ENCODE peak calls at places on chromosomes 2 and 18, in eight cellular contexts. One of them, this sample, is unnamed.

GRCh38 chr2:98710709-98711108 is 20.2 kb downstream of the MGAT4A start:
- DNase-seq in ovary: no peak
- DNase-seq in body of pancreas: no peak
- DNase-seq in heart left ventricle: no peak
- DNase-seq in lower leg skin: no peak
- DNase-seq in Peyer's patch: no peak
- DNase-seq in transverse colon: no peak
- DNase-seq in H54: no peak
- DNase-seq in this sample: no peak

GRCh38 chr2:11499081-11499743 is 33.3 kb upstream of the E2F6 start:
- DNase-seq in ovary: no peak
- DNase-seq in body of pancreas: no peak
- DNase-seq in heart left ventricle: no peak
- DNase-seq in lower leg skin: no peak
- DNase-seq in Peyer's patch: no peak
- DNase-seq in transverse colon: no peak
- DNase-seq in H54: no peak
- DNase-seq in this sample: no peak

GRCh38 chr2:44964704-44965343 is 23.3 kb downstream of the SIX3 start:
- DNase-seq in ovary: no peak
- DNase-seq in body of pancreas: no peak
- DNase-seq in heart left ventricle: no peak
- DNase-seq in lower leg skin: no peak
- DNase-seq in Peyer's patch: no peak
- DNase-seq in transverse colon: no peak
- DNase-seq in H54: no peak
- DNase-seq in this sample: peak

GRCh38 chr2:97707428-97708380 is 5.7 kb upstream of the ZAP70 start:
- DNase-seq in ovary: peak
- DNase-seq in body of pancreas: no peak
- DNase-seq in heart left ventricle: no peak
- DNase-seq in lower leg skin: peak
- DNase-seq in Peyer's patch: peak
- DNase-seq in transverse colon: peak
- DNase-seq in H54: no peak
- DNase-seq in this sample: no peak

GRCh38 chr2:190979906-190980629 is 33.9 kb downstream of the STAT1 start:
- DNase-seq in ovary: peak
- DNase-seq in body of pancreas: peak
- DNase-seq in heart left ventricle: peak
- DNase-seq in lower leg skin: peak
- DNase-seq in Peyer's patch: no peak
- DNase-seq in transverse colon: peak
- DNase-seq in H54: no peak
- DNase-seq in this sample: no peak

GRCh38 chr2:29247336-29247914 is 132.2 kb downstream of the CLIP4 start:
- DNase-seq in ovary: no peak
- DNase-seq in body of pancreas: no peak
- DNase-seq in heart left ventricle: no peak
- DNase-seq in lower leg skin: no peak
- DNase-seq in Peyer's patch: no peak
- DNase-seq in transverse colon: no peak
- DNase-seq in H54: no peak
- DNase-seq in this sample: no peak

GRCh38 chr18:3060667-3061580 is 48.0 kb upstream of the LPIN2 start:
- DNase-seq in ovary: no peak
- DNase-seq in body of pancreas: no peak
- DNase-seq in heart left ventricle: peak
- DNase-seq in lower leg skin: no peak
- DNase-seq in Peyer's patch: no peak
- DNase-seq in transverse colon: no peak
- DNase-seq in H54: no peak
- DNase-seq in this sample: no peak

GRCh38 chr18:50203801-50204604 is 9.1 kb upstream of the MYO5B start:
- DNase-seq in ovary: no peak
- DNase-seq in body of pancreas: peak
- DNase-seq in heart left ventricle: no peak
- DNase-seq in lower leg skin: no peak
- DNase-seq in Peyer's patch: peak
- DNase-seq in transverse colon: peak
- DNase-seq in H54: peak
- DNase-seq in this sample: no peak

GRCh38 chr2:127486247-127486912 is 39.9 kb downstream of the IWS1 start:
- DNase-seq in ovary: no peak
- DNase-seq in body of pancreas: no peak
- DNase-seq in heart left ventricle: no peak
- DNase-seq in lower leg skin: no peak
- DNase-seq in Peyer's patch: no peak
- DNase-seq in transverse colon: no peak
- DNase-seq in H54: no peak
- DNase-seq in this sample: no peak

GRCh38 chr2:195202163-195202845 is 454.7 kb upstream of the SLC39A10 start:
- DNase-seq in ovary: no peak
- DNase-seq in body of pancreas: no peak
- DNase-seq in heart left ventricle: no peak
- DNase-seq in lower leg skin: no peak
- DNase-seq in Peyer's patch: no peak
- DNase-seq in transverse colon: no peak
- DNase-seq in H54: peak
- DNase-seq in this sample: no peak

GRCh38 chr18:36492604-36493329 is 195.3 kb downstream of the FHOD3 start:
- DNase-seq in ovary: no peak
- DNase-seq in body of pancreas: no peak
- DNase-seq in heart left ventricle: no peak
- DNase-seq in lower leg skin: no peak
- DNase-seq in Peyer's patch: no peak
- DNase-seq in transverse colon: no peak
- DNase-seq in H54: no peak
- DNase-seq in this sample: no peak

GRCh38 chr2:152471013-152471412 is 136.0 kb downstream of the FMNL2 start:
- DNase-seq in ovary: no peak
- DNase-seq in body of pancreas: no peak
- DNase-seq in heart left ventricle: no peak
- DNase-seq in lower leg skin: no peak
- DNase-seq in Peyer's patch: no peak
- DNase-seq in transverse colon: no peak
- DNase-seq in H54: no peak
- DNase-seq in this sample: no peak

GRCh38 chr2:27442282-27442980 is at the start of gene KRTCAP3:
- DNase-seq in ovary: peak
- DNase-seq in body of pancreas: peak
- DNase-seq in heart left ventricle: no peak
- DNase-seq in lower leg skin: no peak
- DNase-seq in Peyer's patch: peak
- DNase-seq in transverse colon: peak
- DNase-seq in H54: no peak
- DNase-seq in this sample: no peak

GRCh38 chr2:237161239-237161638 is 75.5 kb downstream of the COPS8 start:
- DNase-seq in ovary: no peak
- DNase-seq in body of pancreas: no peak
- DNase-seq in heart left ventricle: peak
- DNase-seq in lower leg skin: peak
- DNase-seq in Peyer's patch: no peak
- DNase-seq in transverse colon: no peak
- DNase-seq in H54: no peak
- DNase-seq in this sample: no peak

GRCh38 chr2:240623531-240624010 is 1.7 kb upstream of the GPR35 start:
- DNase-seq in ovary: peak
- DNase-seq in body of pancreas: no peak
- DNase-seq in heart left ventricle: peak
- DNase-seq in lower leg skin: peak
- DNase-seq in Peyer's patch: peak
- DNase-seq in transverse colon: no peak
- DNase-seq in H54: no peak
- DNase-seq in this sample: no peak

GRCh38 chr2:240796543-240797499 is 23.2 kb downstream of the KIF1A start:
- DNase-seq in ovary: no peak
- DNase-seq in body of pancreas: no peak
- DNase-seq in heart left ventricle: no peak
- DNase-seq in lower leg skin: no peak
- DNase-seq in Peyer's patch: no peak
- DNase-seq in transverse colon: no peak
- DNase-seq in H54: no peak
- DNase-seq in this sample: no peak

GRCh38 chr2:209145941-209146681 is 277.7 kb upstream of the MAP2 start:
- DNase-seq in ovary: no peak
- DNase-seq in body of pancreas: no peak
- DNase-seq in heart left ventricle: no peak
- DNase-seq in lower leg skin: no peak
- DNase-seq in Peyer's patch: no peak
- DNase-seq in transverse colon: no peak
- DNase-seq in H54: no peak
- DNase-seq in this sample: no peak

DNA sequence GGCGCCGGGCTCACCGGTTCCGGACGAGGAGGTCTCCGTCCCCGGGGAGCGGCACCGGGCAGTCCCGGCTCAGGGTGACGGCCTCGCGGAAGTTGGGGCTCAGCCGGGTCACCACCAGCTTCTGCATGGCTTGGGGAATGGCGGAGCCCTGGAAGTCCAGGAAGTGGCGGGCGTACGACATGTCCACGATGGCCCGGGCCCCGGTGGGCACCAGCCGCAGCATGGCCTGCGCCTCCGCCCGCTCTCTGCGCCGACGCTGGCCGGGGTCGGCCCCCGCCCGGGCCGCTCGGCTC is 157 bp downstream of the PTGR3 start:
- DNase-seq in ovary: no peak
- DNase-seq in body of pancreas: peak
- DNase-seq in heart left ventricle: peak
- DNase-seq in lower leg skin: no peak
- DNase-seq in Peyer's patch: peak
- DNase-seq in transverse colon: no peak
- DNase-seq in H54: no peak
- DNase-seq in this sample: no peak
- TF ChIP-seq POLR2A in ovary: no peak
- TF ChIP-seq POLR2A in body of pancreas: peak
- TF ChIP-seq POLR2A in heart left ventricle: peak
- TF ChIP-seq POLR2A in lower leg skin: no peak
- TF ChIP-seq POLR2A in Peyer's patch: no peak
- TF ChIP-seq POLR2A in transverse colon: peak
- TF ChIP-seq POLR2A in H54: no peak
- TF ChIP-seq POLR2A in this sample: peak

GRCh38 chr2:207629553-207629952 is 4.4 kb upstream of the METTL21A start:
- DNase-seq in ovary: no peak
- DNase-seq in body of pancreas: no peak
- DNase-seq in heart left ventricle: no peak
- DNase-seq in lower leg skin: no peak
- DNase-seq in Peyer's patch: no peak
- DNase-seq in transverse colon: no peak
- DNase-seq in H54: no peak
- DNase-seq in this sample: no peak

GRCh38 chr2:207630491-207630890 is 5.3 kb upstream of the METTL21A start:
- DNase-seq in ovary: no peak
- DNase-seq in body of pancreas: no peak
- DNase-seq in heart left ventricle: no peak
- DNase-seq in lower leg skin: no peak
- DNase-seq in Peyer's patch: no peak
- DNase-seq in transverse colon: no peak
- DNase-seq in H54: no peak
- DNase-seq in this sample: no peak

GRCh38 chr2:207624170-207625013 is 802 bp downstream of the METTL21A start:
- DNase-seq in ovary: peak
- DNase-seq in body of pancreas: peak
- DNase-seq in heart left ventricle: peak
- DNase-seq in lower leg skin: peak
- DNase-seq in Peyer's patch: peak
- DNase-seq in transverse colon: peak
- DNase-seq in H54: peak
- DNase-seq in this sample: peak

GRCh38 chr2:207621640-207622039 is 3.6 kb downstream of the METTL21A start:
- DNase-seq in ovary: no peak
- DNase-seq in body of pancreas: no peak
- DNase-seq in heart left ventricle: no peak
- DNase-seq in lower leg skin: no peak
- DNase-seq in Peyer's patch: no peak
- DNase-seq in transverse colon: no peak
- DNase-seq in H54: no peak
- DNase-seq in this sample: no peak

GRCh38 chr2:207625014-207625755 is at the start of gene METTL21A:
- DNase-seq in ovary: peak
- DNase-seq in body of pancreas: peak
- DNase-seq in heart left ventricle: peak
- DNase-seq in lower leg skin: peak
- DNase-seq in Peyer's patch: peak
- DNase-seq in transverse colon: peak
- DNase-seq in H54: peak
- DNase-seq in this sample: peak
- TF ChIP-seq POLR2A in ovary: peak
- TF ChIP-seq POLR2A in body of pancreas: peak
- TF ChIP-seq POLR2A in heart left ventricle: peak
- TF ChIP-seq POLR2A in lower leg skin: no peak
- TF ChIP-seq POLR2A in Peyer's patch: peak
- TF ChIP-seq POLR2A in transverse colon: peak
- TF ChIP-seq POLR2A in H54: peak
- TF ChIP-seq POLR2A in this sample: peak

GRCh38 chr18:45806226-45806625 is 19.2 kb upstream of the SIGLEC15 start:
- DNase-seq in ovary: no peak
- DNase-seq in body of pancreas: no peak
- DNase-seq in heart left ventricle: no peak
- DNase-seq in lower leg skin: no peak
- DNase-seq in Peyer's patch: no peak
- DNase-seq in transverse colon: no peak
- DNase-seq in H54: no peak
- DNase-seq in this sample: no peak
- TF ChIP-seq POLR2A in ovary: no peak
- TF ChIP-seq POLR2A in body of pancreas: no peak
- TF ChIP-seq POLR2A in heart left ventricle: no peak
- TF ChIP-seq POLR2A in lower leg skin: no peak
- TF ChIP-seq POLR2A in Peyer's patch: no peak
- TF ChIP-seq POLR2A in transverse colon: no peak
- TF ChIP-seq POLR2A in H54: no peak
- TF ChIP-seq POLR2A in this sample: no peak

DNA sequence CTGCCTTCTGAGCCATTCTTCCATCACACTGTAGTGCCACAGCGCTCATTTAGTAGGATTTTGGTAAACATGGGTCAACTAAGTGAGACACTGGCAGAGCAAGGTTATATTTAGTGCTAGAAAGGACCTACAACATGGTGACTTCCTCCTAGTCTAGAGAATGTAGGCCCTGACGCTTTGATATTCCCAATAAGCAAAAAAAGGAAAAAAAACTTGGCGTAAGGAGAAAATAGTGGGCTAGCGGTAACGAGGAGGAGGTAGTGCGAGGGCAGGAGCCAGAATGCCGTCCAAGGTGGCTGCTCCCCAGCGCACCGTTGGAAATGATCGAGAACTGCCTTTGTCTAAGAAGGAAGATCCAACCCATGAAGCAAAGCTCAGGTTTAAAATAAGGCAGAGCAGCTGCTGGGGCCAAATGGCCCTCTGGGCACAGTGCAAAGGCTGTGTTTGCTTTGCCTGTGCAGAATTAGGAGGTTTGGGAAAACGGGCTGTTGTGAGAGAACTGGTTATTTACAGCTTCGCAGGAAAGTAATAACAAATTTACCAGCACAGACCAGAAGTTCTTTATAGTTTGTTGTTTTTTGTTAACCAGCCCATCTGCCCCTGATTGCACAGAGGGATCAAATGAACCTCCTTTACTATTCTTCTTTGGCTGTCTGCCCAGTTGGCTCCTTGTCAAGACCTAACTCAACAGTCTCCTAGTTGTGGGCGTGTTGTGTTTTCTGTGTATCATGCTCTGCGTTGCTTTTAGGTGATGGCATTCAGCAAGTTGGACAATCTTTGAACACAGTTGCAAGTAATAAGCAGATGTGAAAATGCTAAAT is 86.6 kb downstream of the ITGB1BP1 start:
- DNase-seq in ovary: no peak
- DNase-seq in body of pancreas: peak
- DNase-seq in heart left ventricle: peak
- DNase-seq in lower leg skin: no peak
- DNase-seq in Peyer's patch: no peak
- DNase-seq in transverse colon: peak
- DNase-seq in H54: peak
- DNase-seq in this sample: no peak
- TF ChIP-seq POLR2A in ovary: no peak
- TF ChIP-seq POLR2A in body of pancreas: no peak
- TF ChIP-seq POLR2A in heart left ventricle: no peak
- TF ChIP-seq POLR2A in lower leg skin: no peak
- TF ChIP-seq POLR2A in Peyer's patch: no peak
- TF ChIP-seq POLR2A in transverse colon: no peak
- TF ChIP-seq POLR2A in H54: no peak
- TF ChIP-seq POLR2A in this sample: no peak